ENCODE peak calls at places on chromosome 7, in four cellular contexts. One of them, this sample, is unnamed.

GRCh38 chr7:127943541-127944521 is 87.4 kb downstream of the LRRC4 start:
- DNase-seq in HepG2: no peak
- DNase-seq in A549: no peak
- DNase-seq in WTC11: no peak
- DNase-seq in this sample: no peak

GRCh38 chr7:1275685-1276424 is 43.2 kb downstream of the UNCX start:
- DNase-seq in WTC11: no peak
- DNase-seq in A549: no peak
- DNase-seq in HepG2: no peak
- DNase-seq in this sample: no peak

GRCh38 chr7:69002416-69002815 is 595.9 kb upstream of the AUTS2 start:
- DNase-seq in A549: peak
- DNase-seq in WTC11: no peak
- DNase-seq in HepG2: no peak
- DNase-seq in this sample: no peak

GRCh38 chr7:94476251-94476840 is 33.3 kb upstream of the CASD1 start:
- DNase-seq in HepG2: peak
- DNase-seq in A549: no peak
- DNase-seq in WTC11: no peak
- DNase-seq in this sample: no peak

GRCh38 chr7:111159426-111159825 is 68.5 kb downstream of the LRRN3 start:
- DNase-seq in A549: no peak
- DNase-seq in HepG2: no peak
- DNase-seq in WTC11: no peak
- DNase-seq in this sample: no peak

GRCh38 chr7:15332962-15333361 is 228.9 kb downstream of the AGMO start:
- DNase-seq in HepG2: no peak
- DNase-seq in A549: no peak
- DNase-seq in WTC11: no peak
- DNase-seq in this sample: no peak

GRCh38 chr7:45075871-45076796 is 12.6 kb downstream of the NACAD start:
- DNase-seq in HepG2: no peak
- DNase-seq in A549: no peak
- DNase-seq in WTC11: no peak
- DNase-seq in this sample: no peak

GRCh38 chr7:105975770-105976428 is 12.8 kb downstream of the CDHR3 start:
- DNase-seq in HepG2: no peak
- DNase-seq in A549: no peak
- DNase-seq in WTC11: no peak
- DNase-seq in this sample: no peak

GRCh38 chr7:45599851-45600706 is 25.9 kb downstream of the ADCY1 start:
- DNase-seq in HepG2: no peak
- DNase-seq in A549: no peak
- DNase-seq in WTC11: no peak
- DNase-seq in this sample: no peak

GRCh38 chr7:28853150-28853549 is 105.0 kb downstream of the TRIL start:
- DNase-seq in A549: no peak
- DNase-seq in WTC11: no peak
- DNase-seq in HepG2: no peak
- DNase-seq in this sample: no peak

GRCh38 chr7:1192171-1192676 is 32.2 kb upstream of the ZFAND2A start:
- DNase-seq in WTC11: no peak
- DNase-seq in A549: peak
- DNase-seq in HepG2: no peak
- DNase-seq in this sample: no peak

GRCh38 chr7:42492895-42493294 is 255.9 kb upstream of the GLI3 start:
- DNase-seq in HepG2: no peak
- DNase-seq in WTC11: no peak
- DNase-seq in A549: no peak
- DNase-seq in this sample: no peak

GRCh38 chr7:257647-257992 is 32.4 kb upstream of the FOXL3 start:
- DNase-seq in HepG2: no peak
- DNase-seq in WTC11: no peak
- DNase-seq in A549: no peak
- DNase-seq in this sample: no peak

GRCh38 chr7:151062399-151063211 is 3.2 kb downstream of the SLC4A2 start:
- DNase-seq in WTC11: peak
- DNase-seq in A549: peak
- DNase-seq in HepG2: peak
- DNase-seq in this sample: peak

GRCh38 chr7:41385996-41386395 is 316.9 kb downstream of the INHBA start:
- DNase-seq in WTC11: no peak
- DNase-seq in HepG2: no peak
- DNase-seq in A549: no peak
- DNase-seq in this sample: no peak

GRCh38 chr7:17444673-17445072 is 146.2 kb downstream of the AHR start:
- DNase-seq in A549: peak
- DNase-seq in HepG2: no peak
- DNase-seq in WTC11: no peak
- DNase-seq in this sample: peak

GRCh38 chr7:73738220-73738611 is 386 bp downstream of the ABHD11 start:
- DNase-seq in HepG2: no peak
- DNase-seq in A549: peak
- DNase-seq in WTC11: peak
- DNase-seq in this sample: peak

GRCh38 chr7:135121868-135122267 is 26.0 kb upstream of the TMEM140 start:
- DNase-seq in A549: no peak
- DNase-seq in WTC11: no peak
- DNase-seq in HepG2: no peak
- DNase-seq in this sample: no peak
- TF ChIP-seq NR3C1 in A549: no peak
- TF ChIP-seq NR3C1 in WTC11: no peak
- TF ChIP-seq NR3C1 in HepG2: no peak
- TF ChIP-seq NR3C1 in this sample: no peak

DNA sequence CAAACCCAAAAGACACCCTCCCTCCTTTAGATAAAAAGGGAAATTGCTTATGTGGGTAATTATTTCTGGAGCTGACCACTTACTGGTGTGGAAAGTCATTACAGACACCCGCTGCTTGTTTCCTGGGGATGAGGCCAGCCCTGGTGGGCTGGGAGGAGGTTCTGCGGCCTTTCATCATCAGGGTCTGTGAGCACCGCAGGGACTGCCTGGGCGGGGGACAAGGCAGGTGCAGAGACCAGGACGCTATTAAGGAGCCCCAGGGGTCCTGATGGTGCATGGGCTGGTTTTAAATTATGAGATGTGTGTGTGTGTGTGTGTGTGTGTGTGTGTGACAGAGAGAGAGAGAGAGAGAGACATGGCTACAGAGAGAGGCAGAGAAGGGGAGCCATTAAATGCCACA is 171.2 kb downstream of the DNAJB6 start:
- DNase-seq in WTC11: no peak
- DNase-seq in A549: no peak
- DNase-seq in HepG2: no peak
- DNase-seq in this sample: no peak
- TF ChIP-seq NR3C1 in WTC11: no peak
- TF ChIP-seq NR3C1 in A549: no peak
- TF ChIP-seq NR3C1 in HepG2: no peak
- TF ChIP-seq NR3C1 in this sample: no peak

GRCh38 chr7:101557421-101557820 is 71.7 kb downstream of the MYL10 start:
- DNase-seq in A549: no peak
- DNase-seq in HepG2: no peak
- DNase-seq in WTC11: no peak
- DNase-seq in this sample: no peak
- TF ChIP-seq NR3C1 in A549: no peak
- TF ChIP-seq NR3C1 in HepG2: no peak
- TF ChIP-seq NR3C1 in WTC11: no peak
- TF ChIP-seq NR3C1 in this sample: no peak

GRCh38 chr7:155517969-155518368 is 28.4 kb downstream of the CNPY1 start:
- DNase-seq in HepG2: no peak
- DNase-seq in A549: no peak
- DNase-seq in WTC11: no peak
- DNase-seq in this sample: no peak

GRCh38 chr7:155521743-155522398 is 24.5 kb downstream of the CNPY1 start:
- DNase-seq in A549: no peak
- DNase-seq in HepG2: no peak
- DNase-seq in WTC11: no peak
- DNase-seq in this sample: no peak

GRCh38 chr7:155521007-155521742 is 25.2 kb downstream of the CNPY1 start:
- DNase-seq in HepG2: no peak
- DNase-seq in A549: no peak
- DNase-seq in WTC11: no peak
- DNase-seq in this sample: no peak

GRCh38 chr7:155518633-155519032 is 27.7 kb downstream of the CNPY1 start:
- DNase-seq in WTC11: no peak
- DNase-seq in A549: no peak
- DNase-seq in HepG2: no peak
- DNase-seq in this sample: no peak

DNA sequence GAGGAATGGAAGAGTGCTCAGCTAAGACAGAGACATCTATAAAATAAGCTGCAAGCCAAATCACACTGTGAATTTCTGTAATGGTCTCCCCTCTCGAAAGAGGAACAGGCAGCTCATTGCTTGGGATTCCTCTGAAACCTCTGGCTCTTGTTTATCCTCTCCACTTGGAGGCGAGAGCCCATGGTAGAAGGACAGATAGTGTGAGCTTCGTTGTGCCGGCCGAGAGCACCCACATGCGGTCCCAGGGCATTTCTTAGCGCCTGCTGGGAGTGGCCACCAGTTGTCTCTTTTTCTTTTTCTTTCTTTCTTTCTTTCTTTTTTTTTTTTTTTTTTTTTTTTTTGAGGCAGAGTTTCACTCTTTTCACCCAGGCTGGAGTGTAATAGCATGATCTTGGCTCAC is 26.2 kb downstream of the CNPY1 start:
- DNase-seq in A549: no peak
- DNase-seq in WTC11: no peak
- DNase-seq in HepG2: no peak
- DNase-seq in this sample: no peak
- TF ChIP-seq NR3C1 in A549: no peak
- TF ChIP-seq NR3C1 in WTC11: no peak
- TF ChIP-seq NR3C1 in HepG2: no peak
- TF ChIP-seq NR3C1 in this sample: no peak

DNA sequence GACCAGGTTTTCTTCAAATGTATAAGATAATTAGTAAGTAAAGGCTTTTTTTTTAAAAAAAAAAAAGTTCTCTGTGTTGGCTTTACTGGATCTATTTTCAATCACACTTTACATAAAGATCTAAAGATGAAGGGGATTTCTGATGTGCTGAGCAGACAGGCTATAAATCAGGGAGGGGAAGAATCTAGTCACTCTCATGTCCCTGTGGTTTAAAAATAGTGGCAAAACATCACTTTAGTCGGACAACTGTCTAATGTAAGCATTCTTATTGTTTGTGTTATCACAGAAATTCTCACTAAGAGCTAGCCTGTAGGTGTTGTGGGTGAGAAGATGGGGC is 132.7 kb downstream of the ICA1 start:
- DNase-seq in WTC11: no peak
- DNase-seq in A549: no peak
- DNase-seq in HepG2: no peak
- DNase-seq in this sample: no peak
- TF ChIP-seq NR3C1 in WTC11: no peak
- TF ChIP-seq NR3C1 in A549: no peak
- TF ChIP-seq NR3C1 in HepG2: no peak
- TF ChIP-seq NR3C1 in this sample: no peak

This sample was measured in K562.